ENCODE peak calls at places on chromosomes 16 and 17, in five cellular contexts. One of them, this sample, is unnamed.

GRCh38 chr16:8510160-8510559 is 80.2 kb downstream of the TMEM114 start:
- DNase-seq in H7: no peak
- DNase-seq in fibroblast of lung: no peak
- DNase-seq in NCI-H1092 treated with DMSO at 0.1 percent for 48 hours: no peak
- DNase-seq in AG10803: no peak
- DNase-seq in this sample: no peak

GRCh38 chr16:82016268-82016667 is 5.0 kb upstream of the SDR42E1 start:
- DNase-seq in H7: peak; percentile 52
- DNase-seq in fibroblast of lung: peak; percentile 24
- DNase-seq in NCI-H1092 treated with DMSO at 0.1 percent for 48 hours: no peak
- DNase-seq in AG10803: peak; percentile 58
- DNase-seq in this sample: peak; percentile 31

GRCh38 chr17:57773557-57773956 is 28.5 kb upstream of the CCDC182 start:
- DNase-seq in NCI-H1092 treated with DMSO at 0.1 percent for 48 hours: no peak
- DNase-seq in AG10803: no peak
- DNase-seq in fibroblast of lung: no peak
- DNase-seq in H7: no peak
- DNase-seq in this sample: peak; percentile 29

GRCh38 chr16:17173134-17173729 is 297.5 kb downstream of the XYLT1 start:
- DNase-seq in NCI-H1092 treated with DMSO at 0.1 percent for 48 hours: no peak
- DNase-seq in AG10803: peak; percentile 85
- DNase-seq in fibroblast of lung: peak; percentile 56
- DNase-seq in H7: no peak
- DNase-seq in this sample: peak; percentile 74

GRCh38 chr16:87581867-87582220 is 20.5 kb upstream of the JPH3 start:
- DNase-seq in AG10803: peak; percentile 98
- DNase-seq in fibroblast of lung: peak; percentile 99
- DNase-seq in NCI-H1092 treated with DMSO at 0.1 percent for 48 hours: no peak
- DNase-seq in H7: no peak
- DNase-seq in this sample: peak; percentile 59

GRCh38 chr16:50697881-50698767 is 4.7 kb downstream of the NOD2 start:
- DNase-seq in AG10803: peak; percentile 33
- DNase-seq in H7: peak; percentile 18
- DNase-seq in fibroblast of lung: peak; percentile 36
- DNase-seq in NCI-H1092 treated with DMSO at 0.1 percent for 48 hours: no peak
- DNase-seq in this sample: no peak

GRCh38 chr17:78821961-78822360 is 18.7 kb downstream of the USP36 start:
- DNase-seq in H7: no peak
- DNase-seq in NCI-H1092 treated with DMSO at 0.1 percent for 48 hours: no peak
- DNase-seq in fibroblast of lung: peak; percentile 35
- DNase-seq in AG10803: no peak
- DNase-seq in this sample: no peak

GRCh38 chr17:18182978-18183333 is 672 bp upstream of the ALKBH5 start:
- DNase-seq in NCI-H1092 treated with DMSO at 0.1 percent for 48 hours: no peak
- DNase-seq in H7: peak; percentile 85
- DNase-seq in AG10803: peak; percentile 89
- DNase-seq in fibroblast of lung: no peak
- DNase-seq in this sample: peak; percentile 57

GRCh38 chr16:24151482-24151939 is 104.6 kb upstream of the CACNG3 start:
- DNase-seq in H7: peak; percentile 36
- DNase-seq in fibroblast of lung: no peak
- DNase-seq in NCI-H1092 treated with DMSO at 0.1 percent for 48 hours: peak; percentile 14
- DNase-seq in AG10803: no peak
- DNase-seq in this sample: no peak

GRCh38 chr16:70770968-70771552 is 29.9 kb downstream of the VAC14 start:
- DNase-seq in fibroblast of lung: peak; percentile 59
- DNase-seq in NCI-H1092 treated with DMSO at 0.1 percent for 48 hours: peak; percentile 27
- DNase-seq in AG10803: peak; percentile 48
- DNase-seq in H7: peak; percentile 88
- DNase-seq in this sample: peak; percentile 53

GRCh38 chr17:17830269-17830567 is 6.6 kb downstream of the SREBF1 start:
- DNase-seq in NCI-H1092 treated with DMSO at 0.1 percent for 48 hours: no peak
- DNase-seq in AG10803: no peak
- DNase-seq in fibroblast of lung: no peak
- DNase-seq in H7: no peak
- DNase-seq in this sample: no peak

GRCh38 chr16:68790130-68790761 is 53.1 kb upstream of the TANGO6 start:
- DNase-seq in AG10803: peak; percentile 84
- DNase-seq in fibroblast of lung: peak; percentile 72
- DNase-seq in NCI-H1092 treated with DMSO at 0.1 percent for 48 hours: no peak
- DNase-seq in H7: peak; percentile 35
- DNase-seq in this sample: no peak

GRCh38 chr17:81967533-81968395 is 6.8 kb upstream of the NOTUM start:
- DNase-seq in NCI-H1092 treated with DMSO at 0.1 percent for 48 hours: peak; percentile 57
- DNase-seq in AG10803: peak; percentile 71
- DNase-seq in fibroblast of lung: peak; percentile 83
- DNase-seq in H7: peak; percentile 95
- DNase-seq in this sample: peak; percentile 96

GRCh38 chr16:1691956-1692355 is 13.9 kb downstream of the JPT2 start:
- DNase-seq in H7: no peak
- DNase-seq in AG10803: peak; percentile 40
- DNase-seq in NCI-H1092 treated with DMSO at 0.1 percent for 48 hours: no peak
- DNase-seq in fibroblast of lung: peak; percentile 45
- DNase-seq in this sample: no peak

GRCh38 chr17:73613947-73614655 is 30.1 kb downstream of the SDK2 start:
- DNase-seq in H7: peak; percentile 75
- DNase-seq in fibroblast of lung: no peak
- DNase-seq in NCI-H1092 treated with DMSO at 0.1 percent for 48 hours: no peak
- DNase-seq in AG10803: peak; percentile 4
- DNase-seq in this sample: no peak

This sample was measured in Kasumi-1.